ENCODE peak calls at places on chromosomes 16 and 17, in six cellular contexts. W is head of caudate nucleus, X is tibial artery, O is non-pigmented ciliary epithelial cell, B is SW 1271, J is Daoy. C is an unnamed sample.

GRCh38 chr16:57012353-57012752 is 23.0 kb downstream of the NLRC5 start:
- DNase-seq in O (no peak), W (no peak), B (no peak), J (no peak), X (no peak), C (no peak)

GRCh38 chr16:28923652-28924398 is 1.2 kb downstream of the RABEP2 start:
- DNase-seq in B (no peak), X (no peak), W (no peak), J (no peak), O (no peak), C (no peak)

GRCh38 chr16:49456763-49457162 is 83.2 kb downstream of the C16orf78 start:
- DNase-seq in W (no peak), O (no peak), B (no peak), X (no peak), J (no peak), C (no peak)

GRCh38 chr16:11635127-11635652 is 33.1 kb upstream of the SNN start:
- DNase-seq in O (no peak), J (no peak), W (no peak), X (no peak), B (no peak), C (no peak)

GRCh38 chr16:49861299-49861698 is 5.4 kb upstream of the ZNF423 start:
- DNase-seq in X (no peak), J (no peak), O (no peak), W (no peak), B (no peak), C (no peak)

GRCh38 chr17:8123695-8124349 is at the start of gene HES7:
- DNase-seq in J (peak), X (no peak), O (no peak), B (no peak), W (no peak), C (no peak)

GRCh38 chr17:34579017-34579946 is at the start of gene TMEM132E:
- DNase-seq in O (no peak), J (peak), B (no peak), W (peak), X (peak), C (no peak)

GRCh38 chr17:77889135-77889505 is 69.4 kb upstream of the TNRC6C start:
- DNase-seq in O (no peak), J (no peak), B (no peak), X (no peak), W (no peak), C (no peak)

GRCh38 chr17:64006361-64007088 is 8.4 kb downstream of the PRR29 start:
- DNase-seq in J (no peak), B (no peak), O (no peak), W (no peak), X (peak), C (no peak)

C was measured in epithelial cell of prostate.